ENCODE peak calls at places on chromosomes 2 and 18, in ten cellular contexts. W is naive thymus-derived CD4-positive, alpha-beta T cell; X is colonic mucosa; H is GM23248; L is right lobe of liver; T is HepG2; D is psoas muscle; M is heart left ventricle; F is tibial nerve; V is IMR-90. E is an unnamed sample.
A peak's percentile ranks its signal among the peaks of the same experiment; 100 is the strongest.

GRCh38 chr18:13403786-13404549 is 185.4 kb downstream of the LDLRAD4 start:
- DNase-seq in W (no peak), X (no peak), H (no peak), L (no peak), T (no peak), D (no peak), M (no peak), F (no peak), V (no peak), E (no peak)

GRCh38 chr2:148674063-148675020 is 29.8 kb downstream of the EPC2 start:
- DNase-seq in W (peak; percentile 32), X (peak; percentile 31), H (peak; percentile 12), L (no peak), T (peak; percentile 50), D (no peak), M (no peak), F (no peak), V (peak; percentile 77), E (no peak)

GRCh38 chr2:37357053-37357452 is 12.6 kb downstream of the QPCT start:
- DNase-seq in W (no peak), X (no peak), H (peak; percentile 49), L (no peak), T (no peak), D (no peak), M (no peak), F (no peak), V (peak; percentile 16), E (no peak)

GRCh38 chr18:48991299-48992055 is 40.7 kb upstream of the SMAD7 start:
- DNase-seq in W (no peak), X (no peak), H (no peak), L (no peak), T (no peak), D (no peak), M (no peak), F (no peak), V (no peak), E (no peak)

GRCh38 chr2:67510745-67511144 is 113.6 kb downstream of the ETAA1 start:
- DNase-seq in W (no peak), X (no peak), H (peak; percentile 21), L (no peak), T (no peak), D (no peak), M (no peak), F (no peak), V (peak; percentile 42), E (no peak)

GRCh38 chr2:89833780-89834117 is 1142.3 kb downstream of the RPIA start:
- DNase-seq in W (no peak), X (no peak), H (no peak), L (no peak), T (no peak), D (no peak), M (no peak), F (no peak), V (peak; percentile 65), E (no peak)

GRCh38 chr2:100018794-100019193 is 123.6 kb downstream of the AFF3 start:
- DNase-seq in W (no peak), X (no peak), H (peak; percentile 77), L (no peak), T (no peak), D (no peak), M (no peak), F (no peak), V (peak; percentile 91), E (no peak)

GRCh38 chr2:232204457-232204931 is 174.1 kb upstream of the ALPP start:
- DNase-seq in W (no peak), X (no peak), H (peak; percentile 53), L (no peak), T (peak; percentile 77), D (peak; percentile 71), M (peak; percentile 38), F (no peak), V (no peak), E (no peak)

GRCh38 chr2:109446531-109447131 is 167.1 kb downstream of the SEPTIN10 start:
- DNase-seq in W (no peak), X (no peak), H (no peak), L (no peak), T (no peak), D (no peak), M (no peak), F (no peak), V (no peak), E (peak; percentile 39)

GRCh38 chr18:57469884-57470283 is 34.7 kb downstream of the ONECUT2 start:
- DNase-seq in W (no peak), X (peak; percentile 21), H (no peak), L (no peak), T (no peak), D (no peak), M (no peak), F (no peak), V (no peak), E (no peak)

GRCh38 chr2:165522746-165523145 is 53.2 kb downstream of the CSRNP3 start:
- DNase-seq in W (no peak), X (no peak), H (no peak), L (no peak), T (no peak), D (no peak), M (no peak), F (no peak), V (no peak), E (no peak)

GRCh38 chr2:64104944-64105343 is 39.3 kb downstream of the PELI1 start:
- DNase-seq in W (no peak), X (no peak), H (peak; percentile 9), L (no peak), T (no peak), D (no peak), M (no peak), F (no peak), V (no peak), E (no peak)

GRCh38 chr2:64108842-64109241 is 35.4 kb downstream of the PELI1 start:
- DNase-seq in W (no peak), X (no peak), H (no peak), L (no peak), T (no peak), D (no peak), M (no peak), F (no peak), V (no peak), E (no peak)

GRCh38 chr2:64111426-64111825 is 32.8 kb downstream of the PELI1 start:
- DNase-seq in W (no peak), X (no peak), H (peak; percentile 25), L (no peak), T (no peak), D (no peak), M (no peak), F (no peak), V (peak; percentile 12), E (no peak)

GRCh38 chr2:64105676-64106461 is 38.4 kb downstream of the PELI1 start:
- DNase-seq in W (no peak), X (no peak), H (no peak), L (no peak), T (peak; percentile 81), D (no peak), M (no peak), F (no peak), V (no peak), E (no peak)

GRCh38 chr2:64106481-64106880 is 37.7 kb downstream of the PELI1 start:
- DNase-seq in W (no peak), X (no peak), H (no peak), L (no peak), T (no peak), D (no peak), M (no peak), F (no peak), V (no peak), E (no peak)
- H3K36me3 ChIP-seq in W (peaks cover 3% of the 10 kb centered on the region), X (no peaks in the 10 kb centered on the region), H (no peaks in the 10 kb centered on the region), L (no peaks in the 10 kb centered on the region), T (no peaks in the 10 kb centered on the region), D (peaks cover 16% of the 10 kb centered on the region), M (no peaks in the 10 kb centered on the region), F (no peaks in the 10 kb centered on the region), V (peaks cover 1% of the 10 kb centered on the region), E (no peaks in the 10 kb centered on the region)

DNA sequence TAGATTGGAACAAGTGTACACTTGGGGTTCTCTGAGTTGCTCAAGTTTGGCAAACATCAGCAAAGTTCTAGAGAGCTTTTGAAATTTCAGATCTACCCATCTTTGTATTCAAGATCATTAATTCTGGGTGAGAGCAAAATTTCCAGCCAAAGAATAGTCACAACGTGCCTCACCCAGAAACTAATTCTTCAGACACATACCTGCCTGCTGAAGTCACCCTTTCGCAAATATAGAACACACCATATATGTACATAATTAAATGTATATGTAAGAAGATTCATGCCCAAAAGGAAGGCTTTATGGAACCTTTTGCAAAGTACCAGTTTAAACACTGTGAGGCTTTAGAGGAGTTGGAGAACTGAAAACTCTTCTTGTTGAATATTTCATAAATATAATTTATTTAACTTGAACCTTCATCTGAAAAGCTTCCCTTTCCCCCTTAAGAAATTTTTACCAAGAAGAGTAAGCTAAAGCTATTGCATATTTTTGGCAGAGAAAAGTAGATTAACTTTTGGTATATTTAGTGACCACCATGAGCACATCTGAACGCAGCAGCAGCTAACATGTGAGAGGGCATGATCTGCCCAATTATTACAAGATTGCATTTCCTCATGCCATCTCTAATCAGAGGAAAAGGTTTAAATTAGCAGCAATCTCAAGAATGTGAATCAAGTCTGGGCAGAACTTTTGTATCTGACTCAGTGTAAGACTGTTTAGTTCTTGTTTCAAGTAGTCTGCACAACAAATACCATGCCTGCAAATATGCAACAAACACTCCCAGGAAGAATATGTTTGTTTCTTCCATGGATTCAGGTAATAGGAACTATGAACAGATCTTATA is 8.2 kb downstream of the RND3 start:
- DNase-seq in W (no peak), X (no peak), H (peak; percentile 72), L (no peak), T (no peak), D (no peak), M (no peak), F (no peak), V (peak; percentile 60), E (no peak)
- H3K36me3 ChIP-seq in W (no peaks in the 10 kb centered on the region), X (no peaks in the 10 kb centered on the region), H (peaks cover 72% of the 10 kb centered on the region), L (peaks cover 16% of the 10 kb centered on the region), T (no peaks in the 10 kb centered on the region), D (no peaks in the 10 kb centered on the region), M (no peaks in the 10 kb centered on the region), F (no peaks in the 10 kb centered on the region), V (peaks cover 46% of the 10 kb centered on the region), E (no peaks in the 10 kb centered on the region)

DNA sequence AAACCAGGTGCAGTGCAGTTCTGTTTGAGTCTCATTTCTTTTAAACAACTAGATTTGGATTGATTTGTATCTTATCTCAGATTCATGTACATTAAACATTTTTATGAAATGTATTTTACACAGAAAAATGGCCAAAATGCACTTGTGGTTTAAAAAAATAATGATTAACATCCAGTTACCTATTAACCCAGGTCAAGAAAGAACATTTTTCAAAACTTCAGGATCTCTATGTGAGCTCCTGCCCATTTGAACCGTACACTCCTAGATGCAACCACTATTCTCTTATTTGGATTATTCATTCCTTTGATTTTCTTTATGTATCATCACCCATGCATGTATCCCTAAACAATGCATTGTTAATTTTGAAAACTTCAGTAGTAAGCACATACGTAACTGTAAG is 22.6 kb downstream of the RNF138 start:
- DNase-seq in W (no peak), X (no peak), H (no peak), L (no peak), T (no peak), D (no peak), M (no peak), F (no peak), V (no peak), E (no peak)
- H3K36me3 ChIP-seq in W (peaks cover 50% of the 10 kb centered on the region), X (peaks cover 7% of the 10 kb centered on the region), H (no peaks in the 10 kb centered on the region), L (no peaks in the 10 kb centered on the region), T (peaks cover 7% of the 10 kb centered on the region), D (peaks cover 68% of the 10 kb centered on the region), M (no peaks in the 10 kb centered on the region), F (no peaks in the 10 kb centered on the region), V (peaks cover 4% of the 10 kb centered on the region), E (no peaks in the 10 kb centered on the region)

DNA sequence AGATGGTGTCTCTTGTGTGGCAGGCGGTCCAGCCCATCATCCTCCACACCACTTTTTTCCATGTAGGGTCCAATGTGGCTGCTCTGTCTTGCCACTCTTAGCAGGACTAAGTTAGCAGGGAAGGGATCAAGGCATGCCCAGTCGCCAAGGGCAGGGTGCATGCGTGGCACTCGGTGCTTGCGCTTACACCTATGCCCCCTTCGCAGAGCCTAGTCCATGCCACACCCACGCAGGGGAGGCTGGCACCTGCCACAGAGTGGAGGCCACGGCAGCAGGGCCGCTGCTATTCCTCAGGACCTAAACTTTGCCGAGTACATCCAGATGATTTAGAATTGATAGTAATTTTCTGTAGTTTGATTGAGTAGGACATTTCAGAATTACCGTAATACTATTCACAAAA is 59.5 kb downstream of the RALBP1 start:
- DNase-seq in W (no peak), X (no peak), H (no peak), L (no peak), T (no peak), D (no peak), M (no peak), F (no peak), V (no peak), E (no peak)
- H3K36me3 ChIP-seq in W (peaks cover 80% of the 10 kb centered on the region), X (peaks cover 5% of the 10 kb centered on the region), H (peaks cover 29% of the 10 kb centered on the region), L (peaks cover 4% of the 10 kb centered on the region), T (peaks cover 5% of the 10 kb centered on the region), D (peaks cover 93% of the 10 kb centered on the region), M (no peaks in the 10 kb centered on the region), F (peaks cover 6% of the 10 kb centered on the region), V (peaks cover 42% of the 10 kb centered on the region), E (no peaks in the 10 kb centered on the region)